ENCODE peak calls at places on chromosomes 7 and 10, in six cellular contexts. U is H4, N is fibroblast of the aortic adventitia, O is GM23248, M is AG04450, Z is AG08396. D is an unnamed sample.

GRCh38 chr7:369981-370621 is 80.1 kb downstream of the FOXL3 start:
- DNase-seq in U (no peak), N (no peak), O (no peak), M (no peak), Z (no peak), D (no peak)

GRCh38 chr7:26182283-26182682 is 18.3 kb downstream of the HNRNPA2B1 start:
- DNase-seq in U (no peak), N (no peak), O (no peak), M (no peak), Z (no peak), D (no peak)

GRCh38 chr10:102492983-102493382 is 9.5 kb downstream of the ACTR1A start:
- DNase-seq in U (no peak), N (peak; percentile 90), O (peak; percentile 52), M (no peak), Z (no peak), D (peak; percentile 68)

GRCh38 chr10:80555415-80555814 is 17.7 kb downstream of the SH2D4B start:
- DNase-seq in U (no peak), N (no peak), O (no peak), M (no peak), Z (no peak), D (no peak)

GRCh38 chr10:86758231-86759072 is 2.0 kb downstream of the BMPR1A start:
- DNase-seq in U (no peak), N (peak; percentile 38), O (peak; percentile 50), M (no peak), Z (no peak), D (no peak)

GRCh38 chr7:125423444-125424155 is 494.0 kb upstream of the POT1 start:
- DNase-seq in U (peak; percentile 19), N (peak; percentile 37), O (no peak), M (no peak), Z (no peak), D (no peak)

GRCh38 chr7:8455426-8455825 is 22.0 kb downstream of the NXPH1 start:
- DNase-seq in U (no peak), N (no peak), O (no peak), M (no peak), Z (no peak), D (no peak)

GRCh38 chr7:10802526-10802925 is 171.1 kb upstream of the PHF14 start:
- DNase-seq in U (peak; percentile 94), N (no peak), O (peak; percentile 78), M (no peak), Z (peak; percentile 18), D (no peak)

GRCh38 chr10:90378524-90379076 is 479.2 kb downstream of the HTR7 start:
- DNase-seq in U (no peak), N (no peak), O (no peak), M (peak; percentile 60), Z (no peak), D (no peak)

GRCh38 chr7:909358-910329 is 33.3 kb downstream of the GET4 start:
- DNase-seq in U (no peak), N (peak; percentile 70), O (peak; percentile 63), M (no peak), Z (peak; percentile 90), D (peak; percentile 71)

GRCh38 chr7:39733881-39734571 is 110.7 kb downstream of the RALA start:
- DNase-seq in U (peak; percentile 97), N (peak; percentile 89), O (peak; percentile 89), M (peak; percentile 85), Z (peak; percentile 46), D (no peak)

GRCh38 chr10:8137726-8138125 is 83.2 kb downstream of the GATA3 start:
- DNase-seq in U (no peak), N (no peak), O (no peak), M (no peak), Z (no peak), D (no peak)

GRCh38 chr10:34079702-34080484 is 735.2 kb downstream of the PARD3 start:
- DNase-seq in U (no peak), N (no peak), O (no peak), M (no peak), Z (no peak), D (no peak)

GRCh38 chr7:132752431-132752830 is 176.2 kb upstream of the PLXNA4 start:
- DNase-seq in U (no peak), N (no peak), O (peak; percentile 15), M (no peak), Z (no peak), D (no peak)

GRCh38 chr10:78405231-78405630 is 371.6 kb downstream of the RPS24 start:
- DNase-seq in U (no peak), N (peak; percentile 42), O (peak; percentile 49), M (no peak), Z (no peak), D (no peak)

GRCh38 chr7:30984359-30985107 is 20.8 kb downstream of the GHRHR start:
- DNase-seq in U (peak; percentile 93), N (peak; percentile 62), O (peak; percentile 72), M (no peak), Z (peak; percentile 67), D (no peak)

GRCh38 chr10:200405-200804 is 65.2 kb downstream of the ZMYND11 start:
- DNase-seq in U (no peak), N (peak; percentile 45), O (peak; percentile 47), M (no peak), Z (no peak), D (no peak)

GRCh38 chr7:76356823-76357222 is 2.0 kb downstream of the YWHAG start:
- DNase-seq in U (peak; percentile 70), N (peak; percentile 39), O (peak; percentile 80), M (no peak), Z (no peak), D (peak; percentile 30)

GRCh38 chr7:44236333-44236728 is 35.6 kb downstream of the YKT6 start:
- DNase-seq in U (no peak), N (no peak), O (peak; percentile 16), M (no peak), Z (no peak), D (no peak)

GRCh38 chr10:98400482-98400881 is 14.5 kb downstream of the PYROXD2 start:
- DNase-seq in U (no peak), N (no peak), O (peak; percentile 28), M (no peak), Z (no peak), D (no peak)

GRCh38 chr7:68434857-68435256 is 1163.4 kb upstream of the AUTS2 start:
- DNase-seq in U (peak; percentile 62), N (no peak), O (no peak), M (no peak), Z (no peak), D (no peak)

GRCh38 chr10:34758447-34758996 is 56.6 kb downstream of the PARD3 start:
- DNase-seq in U (peak; percentile 64), N (peak; percentile 76), O (peak; percentile 94), M (peak; percentile 36), Z (peak; percentile 71), D (no peak)

GRCh38 chr10:103911021-103911459 is 6.9 kb downstream of the STN1 start:
- DNase-seq in U (no peak), N (no peak), O (no peak), M (no peak), Z (no peak), D (no peak)

GRCh38 chr7:8133955-8134733 is 127.8 kb downstream of the ICA1 start:
- DNase-seq in U (no peak), N (no peak), O (no peak), M (no peak), Z (no peak), D (no peak)

GRCh38 chr10:50624866-50625491 is 1.2 kb upstream of the SGMS1 start:
- DNase-seq in U (peak; percentile 49), N (peak; percentile 56), O (peak; percentile 89), M (no peak), Z (peak; percentile 91), D (peak; percentile 83)